ENCODE peak calls at places on chromosomes 13 and 19, in five cellular contexts. Z is endothelial cell, M is GM12864, V is spleen, U is heart right ventricle. D is an unnamed sample.

GRCh38 chr19:2720777-2721569 is at the start of gene DIRAS1:
- DNase-seq in U (peak; percentile 38), Z (no peak), V (no peak), M (no peak), D (no peak)

GRCh38 chr13:113855012-113855921 is 8.6 kb downstream of the GAS6 start:
- DNase-seq in M (no peak), Z (no peak), U (no peak), V (peak; percentile 71), D (peak; percentile 65)

GRCh38 chr19:36258028-36258875 is 43.3 kb downstream of the ZNF146 start:
- DNase-seq in M (no peak), Z (no peak), U (no peak), V (no peak), D (no peak)

GRCh38 chr19:38385804-38386257 is 2.0 kb downstream of the GGN start:
- DNase-seq in Z (peak; percentile 14), U (no peak), M (no peak), V (no peak), D (no peak)

GRCh38 chr19:56312337-56312736 is 2.3 kb downstream of the ZSCAN5A start:
- DNase-seq in Z (no peak), U (no peak), V (no peak), M (no peak), D (no peak)

GRCh38 chr19:48398329-48399235 is 5.1 kb downstream of the GRIN2D start:
- DNase-seq in M (peak; percentile 79), V (peak; percentile 96), Z (peak; percentile 92), U (peak; percentile 82), D (no peak)

GRCh38 chr19:47229674-47230121 is 1.3 kb downstream of the BBC3 start:
- DNase-seq in Z (no peak), V (no peak), U (no peak), M (no peak), D (no peak)

GRCh38 chr19:3365447-3366103 is 808 bp upstream of the NFIC start:
- DNase-seq in V (peak; percentile 84), U (peak; percentile 61), M (no peak), Z (no peak), D (peak; percentile 86)

GRCh38 chr13:84433024-84433423 is 550.8 kb upstream of the SLITRK1 start:
- DNase-seq in V (no peak), Z (no peak), M (no peak), U (no peak), D (no peak)

GRCh38 chr19:1237027-1237659 is 662 bp downstream of the CBARP start:
- DNase-seq in U (no peak), V (no peak), M (no peak), Z (no peak), D (no peak)

GRCh38 chr13:38348890-38349289 is 761 bp upstream of the UFM1 start:
- DNase-seq in U (no peak), V (no peak), M (no peak), Z (no peak), D (no peak)

GRCh38 chr19:49453757-49454248 is 778 bp downstream of the ALDH16A1 start:
- DNase-seq in Z (no peak), U (no peak), V (no peak), M (no peak), D (no peak)

GRCh38 chr19:49450405-49450804 is 1.2 kb downstream of the PIH1D1 start:
- DNase-seq in M (no peak), Z (no peak), V (no peak), U (no peak), D (no peak)

GRCh38 chr19:49448432-49448786 is 3.2 kb downstream of the PIH1D1 start:
- DNase-seq in Z (no peak), U (no peak), V (no peak), M (no peak), D (no peak)

GRCh38 chr19:49453013-49453756 is at the start of gene ALDH16A1:
- DNase-seq in V (peak; percentile 100), M (peak; percentile 93), Z (peak; percentile 98), U (peak; percentile 97), D (peak; percentile 98)

DNA sequence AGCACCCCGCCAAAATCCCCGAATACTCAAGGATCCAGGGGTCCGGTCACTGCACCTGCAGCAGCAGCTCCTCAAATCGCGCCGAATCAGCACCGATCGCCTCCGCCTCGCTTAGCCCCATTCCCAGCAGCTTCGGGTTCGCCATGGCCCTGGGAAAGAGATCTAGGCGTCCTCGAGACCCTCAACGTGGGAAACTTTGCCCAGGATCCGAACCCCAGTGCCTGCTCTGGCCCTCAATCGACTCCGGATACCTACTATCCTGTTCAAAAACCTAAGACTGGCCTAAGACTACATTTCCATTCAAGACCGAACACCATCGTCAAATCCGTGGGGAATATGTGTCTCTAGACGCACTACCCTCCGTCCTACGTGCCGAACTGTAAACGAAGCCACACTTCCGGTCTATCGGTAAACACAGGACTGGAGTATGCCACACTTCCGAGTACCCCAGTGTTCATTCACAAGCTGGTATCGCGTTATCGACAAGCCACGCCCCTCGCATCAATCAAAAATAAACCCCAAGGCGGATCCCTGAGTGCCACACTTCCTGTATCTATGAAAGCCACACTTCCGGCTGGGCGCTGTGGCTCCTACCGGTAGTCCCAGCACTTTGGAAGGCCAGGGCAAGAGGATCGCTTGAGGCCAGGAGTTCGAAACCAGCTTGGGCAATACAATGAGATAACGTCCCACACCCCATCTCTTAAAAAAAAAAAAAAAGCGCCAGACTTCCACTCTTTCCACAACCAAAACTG is at the start of gene PIH1D1:
- DNase-seq in M (peak; percentile 99), U (peak; percentile 91), V (peak; percentile 96), Z (peak; percentile 84), D (peak; percentile 97)
- TF ChIP-seq CTCF in M (no peak), U (no peak), V (peak; percentile 45), Z (no peak), D (no peak)

DNA sequence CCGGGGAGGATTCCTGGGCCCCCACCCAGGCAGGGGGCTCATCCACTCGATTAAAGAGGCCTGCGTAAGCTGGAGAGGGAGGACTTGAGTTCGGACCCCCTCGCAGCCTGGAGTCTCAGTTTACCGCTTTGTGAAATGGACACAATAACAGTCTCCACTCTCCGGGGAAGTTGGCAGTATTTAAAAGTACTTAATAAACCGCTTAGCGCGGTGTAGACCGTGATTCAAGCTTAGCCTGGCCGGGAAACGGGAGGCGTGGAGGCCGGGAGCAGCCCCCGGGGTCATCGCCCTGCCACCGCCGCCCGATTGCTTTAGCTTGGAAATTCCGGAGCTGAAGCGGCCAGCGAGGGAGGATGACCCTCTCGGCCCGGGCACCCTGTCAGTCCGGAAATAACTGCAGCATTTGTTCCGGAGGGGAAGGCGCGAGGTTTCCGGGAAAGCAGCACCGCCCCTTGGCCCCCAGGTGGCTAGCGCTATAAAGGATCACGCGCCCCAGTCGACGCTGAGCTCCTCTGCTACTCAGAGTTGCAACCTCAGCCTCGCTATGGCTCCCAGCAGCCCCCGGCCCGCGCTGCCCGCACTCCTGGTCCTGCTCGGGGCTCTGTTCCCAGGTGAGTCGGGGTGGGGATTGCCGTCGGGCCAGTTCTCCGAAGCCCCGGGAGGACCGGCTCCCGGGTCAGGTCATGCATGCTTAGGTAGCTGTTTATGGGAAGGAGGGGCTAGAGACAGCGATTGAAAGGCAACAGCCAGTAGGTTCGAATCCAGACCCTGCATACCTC is at the start of gene ICAM1:
- DNase-seq in Z (peak; percentile 77), U (peak; percentile 83), V (peak; percentile 96), M (peak; percentile 67), D (no peak)
- TF ChIP-seq CTCF in Z (no peak), U (no peak), V (peak; percentile 63), M (peak; percentile 17), D (no peak)

GRCh38 chr19:18204394-18205179 is 745 bp upstream of the RAB3A start:
- DNase-seq in Z (peak; percentile 82), M (no peak), U (peak; percentile 43), V (peak; percentile 85), D (no peak)

GRCh38 chr19:18206018-18206417 is 2.2 kb upstream of the RAB3A start:
- DNase-seq in M (no peak), Z (no peak), V (no peak), U (no peak), D (no peak)

GRCh38 chr19:18211683-18212082 is 7.8 kb upstream of the RAB3A start:
- DNase-seq in V (no peak), U (no peak), M (no peak), Z (no peak), D (no peak)

GRCh38 chr19:18205180-18205915 is 1.5 kb upstream of the RAB3A start:
- DNase-seq in Z (peak; percentile 65), U (peak; percentile 83), V (peak; percentile 94), M (no peak), D (peak; percentile 91)

GRCh38 chr19:18208098-18208951 is 4.5 kb upstream of the RAB3A start:
- DNase-seq in Z (peak; percentile 57), M (no peak), V (peak; percentile 86), U (peak; percentile 54), D (no peak)
- TF ChIP-seq CTCF in Z (peak; percentile 78), M (peak; percentile 67), V (peak; percentile 78), U (peak; percentile 69), D (peak; percentile 65)

GRCh38 chr19:30091856-30092255 is 149.8 kb downstream of the URI1 start:
- DNase-seq in Z (no peak), M (no peak), V (peak; percentile 43), U (no peak), D (no peak)

GRCh38 chr19:30089086-30089665 is 147.1 kb downstream of the URI1 start:
- DNase-seq in Z (no peak), M (no peak), U (no peak), V (peak; percentile 61), D (no peak)

GRCh38 chr19:30090963-30091362 is 148.9 kb downstream of the URI1 start:
- DNase-seq in U (no peak), M (no peak), V (peak; percentile 16), Z (no peak), D (no peak)

GRCh38 chr19:30091456-30091855 is 149.4 kb downstream of the URI1 start:
- DNase-seq in Z (no peak), U (no peak), V (peak; percentile 37), M (no peak), D (no peak)

GRCh38 chr19:30090476-30090875 is 148.4 kb downstream of the URI1 start:
- DNase-seq in M (no peak), V (peak; percentile 70), Z (no peak), U (no peak), D (no peak)
- TF ChIP-seq CTCF in M (no peak), V (no peak), Z (no peak), U (no peak), D (no peak)

DNA sequence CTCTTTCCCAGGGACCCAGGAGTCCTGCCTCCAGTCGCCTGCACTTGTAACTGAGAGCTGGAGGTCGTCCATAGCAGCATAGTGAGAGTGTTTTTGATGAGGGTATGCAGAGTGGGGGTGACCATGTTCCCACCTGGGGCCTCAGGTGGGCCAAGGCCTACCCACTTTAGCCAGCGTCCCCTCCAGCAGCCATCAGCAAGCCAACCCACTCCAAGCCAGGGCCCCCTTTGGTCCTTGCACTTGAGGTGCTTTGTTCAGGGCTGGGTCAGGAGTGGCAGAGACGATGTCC is 11.9 kb upstream of the SMG9 start:
- DNase-seq in Z (no peak), U (no peak), V (no peak), M (no peak), D (no peak)
- TF ChIP-seq CTCF in Z (no peak), U (no peak), V (no peak), M (no peak), D (no peak)

GRCh38 chr19:33447336-33448158 is 74.0 kb downstream of the CEBPG start:
- DNase-seq in Z (no peak), U (no peak), V (peak; percentile 54), M (no peak), D (no peak)
- TF ChIP-seq CTCF in Z (no peak), U (no peak), V (no peak), M (no peak), D (no peak)

GRCh38 chr19:54189020-54189667 is at the start of gene MBOAT7:
- DNase-seq in V (no peak), U (no peak), Z (no peak), M (no peak), D (no peak)
- TF ChIP-seq CTCF in V (peak; percentile 33), U (no peak), Z (no peak), M (peak; percentile 35), D (no peak)